ENCODE peak calls at places on chromosome 15, in six cellular contexts. One of them, this sample, is unnamed.

GRCh38 chr15:20340331-20340811 is 201.2 kb downstream of the GOLGA6L6 start:
- DNase-seq in H9: peak; percentile 74
- DNase-seq in neuronal stem cell: no peak
- DNase-seq in IMR-90: peak; percentile 18
- DNase-seq in mesenchymal stem cell: no peak
- DNase-seq in H1: no peak
- DNase-seq in this sample: no peak

GRCh38 chr15:65083262-65083701 is 6.7 kb downstream of the KBTBD13 start:
- DNase-seq in H9: peak; percentile 61
- DNase-seq in neuronal stem cell: peak; percentile 84
- DNase-seq in IMR-90: peak; percentile 74
- DNase-seq in mesenchymal stem cell: peak; percentile 70
- DNase-seq in H1: no peak
- DNase-seq in this sample: peak; percentile 87

GRCh38 chr15:41811432-41812195 is 16.3 kb upstream of the JMJD7 start:
- DNase-seq in H9: peak; percentile 81
- DNase-seq in neuronal stem cell: peak; percentile 64
- DNase-seq in IMR-90: peak; percentile 81
- DNase-seq in mesenchymal stem cell: peak; percentile 85
- DNase-seq in H1: peak; percentile 91
- DNase-seq in this sample: peak; percentile 84

GRCh38 chr15:61016087-61016486 is 213.0 kb downstream of the RORA start:
- DNase-seq in H9: no peak
- DNase-seq in neuronal stem cell: no peak
- DNase-seq in IMR-90: no peak
- DNase-seq in mesenchymal stem cell: no peak
- DNase-seq in H1: no peak
- DNase-seq in this sample: no peak

GRCh38 chr15:29621626-29622025 is 200.6 kb downstream of the TJP1 start:
- DNase-seq in H9: no peak
- DNase-seq in neuronal stem cell: no peak
- DNase-seq in IMR-90: no peak
- DNase-seq in mesenchymal stem cell: no peak
- DNase-seq in H1: no peak
- DNase-seq in this sample: no peak

GRCh38 chr15:38682363-38682762 is 117.7 kb upstream of the RASGRP1 start:
- DNase-seq in H9: no peak
- DNase-seq in neuronal stem cell: no peak
- DNase-seq in IMR-90: no peak
- DNase-seq in mesenchymal stem cell: no peak
- DNase-seq in H1: no peak
- DNase-seq in this sample: no peak

GRCh38 chr15:39406485-39406884 is 174.4 kb upstream of the THBS1 start:
- DNase-seq in H9: no peak
- DNase-seq in neuronal stem cell: no peak
- DNase-seq in IMR-90: no peak
- DNase-seq in mesenchymal stem cell: no peak
- DNase-seq in H1: no peak
- DNase-seq in this sample: no peak

GRCh38 chr15:99413955-99414754 is 151.6 kb upstream of the MEF2A start:
- DNase-seq in H9: no peak
- DNase-seq in neuronal stem cell: no peak
- DNase-seq in IMR-90: no peak
- DNase-seq in mesenchymal stem cell: no peak
- DNase-seq in H1: peak; percentile 31
- DNase-seq in this sample: no peak

GRCh38 chr15:79678032-79678701 is 218.6 kb downstream of the MTHFS start:
- DNase-seq in H9: no peak
- DNase-seq in neuronal stem cell: no peak
- DNase-seq in IMR-90: no peak
- DNase-seq in mesenchymal stem cell: no peak
- DNase-seq in H1: no peak
- DNase-seq in this sample: no peak

GRCh38 chr15:39115379-39116057 is 465.4 kb upstream of the THBS1 start:
- DNase-seq in H9: no peak
- DNase-seq in neuronal stem cell: no peak
- DNase-seq in IMR-90: no peak
- DNase-seq in mesenchymal stem cell: peak; percentile 28
- DNase-seq in H1: no peak
- DNase-seq in this sample: no peak

GRCh38 chr15:87209891-87210649 is 1046.5 kb downstream of the NTRK3 start:
- DNase-seq in H9: no peak
- DNase-seq in neuronal stem cell: no peak
- DNase-seq in IMR-90: no peak
- DNase-seq in mesenchymal stem cell: no peak
- DNase-seq in H1: no peak
- DNase-seq in this sample: no peak

GRCh38 chr15:78446551-78446950 is 8.5 kb downstream of the IREB2 start:
- DNase-seq in H9: no peak
- DNase-seq in neuronal stem cell: no peak
- DNase-seq in IMR-90: no peak
- DNase-seq in mesenchymal stem cell: no peak
- DNase-seq in H1: no peak
- DNase-seq in this sample: no peak

GRCh38 chr15:87939838-87940457 is 316.6 kb downstream of the NTRK3 start:
- DNase-seq in H9: no peak
- DNase-seq in neuronal stem cell: no peak
- DNase-seq in IMR-90: no peak
- DNase-seq in mesenchymal stem cell: no peak
- DNase-seq in H1: no peak
- DNase-seq in this sample: no peak

GRCh38 chr15:78241017-78241416 is 6.7 kb upstream of the ACSBG1 start:
- DNase-seq in H9: peak; percentile 93
- DNase-seq in neuronal stem cell: peak; percentile 67
- DNase-seq in IMR-90: peak; percentile 59
- DNase-seq in mesenchymal stem cell: peak; percentile 71
- DNase-seq in H1: peak; percentile 97
- DNase-seq in this sample: peak; percentile 87

GRCh38 chr15:72800819-72801481 is 17.4 kb upstream of the ADPGK start:
- DNase-seq in H9: no peak
- DNase-seq in neuronal stem cell: no peak
- DNase-seq in IMR-90: peak; percentile 65
- DNase-seq in mesenchymal stem cell: peak; percentile 71
- DNase-seq in H1: no peak
- DNase-seq in this sample: peak; percentile 75

GRCh38 chr15:67331676-67332075 is 77.1 kb downstream of the IQCH start:
- DNase-seq in H9: no peak
- DNase-seq in neuronal stem cell: no peak
- DNase-seq in IMR-90: peak; percentile 7
- DNase-seq in mesenchymal stem cell: no peak
- DNase-seq in H1: no peak
- DNase-seq in this sample: no peak

GRCh38 chr15:38090223-38090622 is 155.8 kb downstream of the TMCO5A start:
- DNase-seq in H9: no peak
- DNase-seq in neuronal stem cell: no peak
- DNase-seq in IMR-90: no peak
- DNase-seq in mesenchymal stem cell: no peak
- DNase-seq in H1: no peak
- DNase-seq in this sample: no peak

GRCh38 chr15:27086146-27086545 is 115.2 kb downstream of the GABRG3 start:
- DNase-seq in H9: no peak
- DNase-seq in neuronal stem cell: no peak
- DNase-seq in IMR-90: no peak
- DNase-seq in mesenchymal stem cell: no peak
- DNase-seq in H1: no peak
- DNase-seq in this sample: peak; percentile 16

GRCh38 chr15:93708721-93709120 is 522.6 kb upstream of the MCTP2 start:
- DNase-seq in H9: no peak
- DNase-seq in neuronal stem cell: no peak
- DNase-seq in IMR-90: no peak
- DNase-seq in mesenchymal stem cell: no peak
- DNase-seq in H1: no peak
- DNase-seq in this sample: no peak

GRCh38 chr15:33201376-33202189 is 7.1 kb upstream of the FMN1 start:
- DNase-seq in H9: peak; percentile 90
- DNase-seq in neuronal stem cell: peak; percentile 65
- DNase-seq in IMR-90: peak; percentile 20
- DNase-seq in mesenchymal stem cell: peak; percentile 46
- DNase-seq in H1: peak; percentile 53
- DNase-seq in this sample: peak; percentile 98

GRCh38 chr15:62344806-62345539 is 179.9 kb upstream of the C2CD4B start:
- DNase-seq in H9: peak; percentile 87
- DNase-seq in neuronal stem cell: peak; percentile 68
- DNase-seq in IMR-90: peak; percentile 58
- DNase-seq in mesenchymal stem cell: peak; percentile 67
- DNase-seq in H1: peak; percentile 75
- DNase-seq in this sample: peak; percentile 96

GRCh38 chr15:38895326-38896282 is 331.0 kb upstream of the RASGRP1 start:
- DNase-seq in H9: no peak
- DNase-seq in neuronal stem cell: no peak
- DNase-seq in IMR-90: peak; percentile 89
- DNase-seq in mesenchymal stem cell: peak; percentile 71
- DNase-seq in H1: no peak
- DNase-seq in this sample: no peak

GRCh38 chr15:63236272-63236671 is 41.1 kb upstream of the APH1B start:
- DNase-seq in H9: no peak
- DNase-seq in neuronal stem cell: no peak
- DNase-seq in IMR-90: peak; percentile 92
- DNase-seq in mesenchymal stem cell: no peak
- DNase-seq in H1: no peak
- DNase-seq in this sample: no peak

GRCh38 chr15:38525489-38525888 is 39.1 kb downstream of the RASGRP1 start:
- DNase-seq in H9: no peak
- DNase-seq in neuronal stem cell: no peak
- DNase-seq in IMR-90: no peak
- DNase-seq in mesenchymal stem cell: no peak
- DNase-seq in H1: no peak
- DNase-seq in this sample: no peak

GRCh38 chr15:73127302-73127936 is 75.2 kb downstream of the NEO1 start:
- DNase-seq in H9: peak; percentile 50
- DNase-seq in neuronal stem cell: peak; percentile 26
- DNase-seq in IMR-90: peak; percentile 30
- DNase-seq in mesenchymal stem cell: peak; percentile 58
- DNase-seq in H1: peak; percentile 55
- DNase-seq in this sample: peak; percentile 73

GRCh38 chr15:58793862-58794261 is 22.8 kb downstream of the MINDY2 start:
- DNase-seq in H9: no peak
- DNase-seq in neuronal stem cell: no peak
- DNase-seq in IMR-90: no peak
- DNase-seq in mesenchymal stem cell: no peak
- DNase-seq in H1: no peak
- DNase-seq in this sample: peak; percentile 57

DNA sequence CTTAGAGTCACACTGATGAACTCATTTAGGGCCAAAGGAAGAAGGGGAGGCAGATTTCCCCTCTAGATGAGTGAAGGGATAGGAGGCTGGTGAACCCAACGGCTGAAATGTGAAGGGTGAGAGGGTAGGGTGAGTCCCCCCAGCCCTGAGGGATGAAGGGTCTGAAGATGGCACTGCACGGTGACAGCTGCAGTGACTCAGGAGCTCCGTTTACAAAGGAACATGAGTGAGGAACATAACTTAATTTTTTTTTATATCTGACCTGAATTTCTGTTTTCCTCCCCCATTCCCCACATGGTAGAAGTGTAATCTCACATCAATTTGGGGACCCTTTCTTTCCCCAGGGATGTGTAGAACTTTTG is 14.0 kb downstream of the SNX33 start:
- DNase-seq in H9: no peak
- DNase-seq in neuronal stem cell: no peak
- DNase-seq in IMR-90: no peak
- DNase-seq in mesenchymal stem cell: no peak
- DNase-seq in H1: no peak
- DNase-seq in this sample: no peak
- H2AK5ac ChIP-seq in H9: no peak overlapping the region
- H2AK5ac ChIP-seq in neuronal stem cell: no peak overlapping the region
- H2AK5ac ChIP-seq in IMR-90: peak overlapping the region; percentile 96
- H2AK5ac ChIP-seq in mesenchymal stem cell: peak overlapping the region; percentile 70
- H2AK5ac ChIP-seq in H1: no peak overlapping the region
- H2AK5ac ChIP-seq in this sample: no peak overlapping the region

DNA sequence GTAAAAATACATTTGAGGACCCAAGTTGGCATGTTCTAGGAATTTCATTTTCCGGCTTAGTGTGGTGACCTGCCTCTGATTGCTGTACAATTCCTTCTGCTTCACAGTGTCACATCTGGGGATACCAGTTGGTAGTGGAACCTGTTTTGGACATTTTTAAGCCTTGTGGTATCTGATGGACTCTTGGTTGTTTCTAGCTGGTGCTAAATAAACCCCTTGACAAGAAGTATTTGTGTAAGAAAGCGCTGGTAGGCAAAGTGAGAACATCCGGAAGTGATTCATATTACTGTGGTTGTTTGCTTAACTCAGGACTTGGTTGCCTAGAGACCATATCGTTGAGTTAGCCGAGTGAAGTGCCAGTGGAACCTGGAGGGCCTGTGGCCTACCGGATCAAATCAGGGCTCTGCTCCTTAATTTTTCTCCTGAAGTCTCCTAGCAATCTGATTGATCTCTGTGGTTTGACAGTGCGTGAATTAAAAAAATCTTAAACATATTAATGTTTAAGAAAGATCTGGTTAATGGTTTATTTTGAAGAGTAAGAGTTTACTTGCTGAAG is 12.8 kb downstream of the IQGAP1 start:
- DNase-seq in H9: peak; percentile 79
- DNase-seq in neuronal stem cell: peak; percentile 26
- DNase-seq in IMR-90: peak; percentile 96
- DNase-seq in mesenchymal stem cell: peak; percentile 99
- DNase-seq in H1: no peak
- DNase-seq in this sample: peak; percentile 99
- H2BK5ac ChIP-seq in H9: no peak overlapping the region
- H2BK5ac ChIP-seq in neuronal stem cell: no peak overlapping the region
- H2BK5ac ChIP-seq in IMR-90: peak overlapping the region; percentile 75
- H2BK5ac ChIP-seq in mesenchymal stem cell: peak overlapping the region; percentile 66
- H2BK5ac ChIP-seq in H1: peak overlapping the region; percentile 62
- H2BK5ac ChIP-seq in this sample: no peak overlapping the region

GRCh38 chr15:100968043-100968966 is 49.1 kb downstream of the LRRK1 start:
- DNase-seq in H9: no peak
- DNase-seq in neuronal stem cell: no peak
- DNase-seq in IMR-90: peak; percentile 81
- DNase-seq in mesenchymal stem cell: peak; percentile 32
- DNase-seq in H1: no peak
- DNase-seq in this sample: no peak
- H2BK15ac ChIP-seq in H9: no peak overlapping the region
- H2BK15ac ChIP-seq in neuronal stem cell: no peak overlapping the region
- H2BK15ac ChIP-seq in IMR-90: peak overlapping the region; percentile 45
- H2BK15ac ChIP-seq in mesenchymal stem cell: no peak overlapping the region
- H2BK15ac ChIP-seq in H1: no peak overlapping the region
- H2BK15ac ChIP-seq in this sample: no peak overlapping the region

GRCh38 chr15:76340802-76341365 is 4.3 kb downstream of the ISL2 start:
- DNase-seq in H9: peak; percentile 40
- DNase-seq in neuronal stem cell: no peak
- DNase-seq in IMR-90: no peak
- DNase-seq in mesenchymal stem cell: no peak
- DNase-seq in H1: peak; percentile 78
- DNase-seq in this sample: peak; percentile 75
- H2AK5ac ChIP-seq in H9: no peak overlapping the region
- H2AK5ac ChIP-seq in neuronal stem cell: peak overlapping the region; percentile 51
- H2AK5ac ChIP-seq in IMR-90: no peak overlapping the region
- H2AK5ac ChIP-seq in mesenchymal stem cell: no peak overlapping the region
- H2AK5ac ChIP-seq in H1: no peak overlapping the region
- H2AK5ac ChIP-seq in this sample: no peak overlapping the region

DNA sequence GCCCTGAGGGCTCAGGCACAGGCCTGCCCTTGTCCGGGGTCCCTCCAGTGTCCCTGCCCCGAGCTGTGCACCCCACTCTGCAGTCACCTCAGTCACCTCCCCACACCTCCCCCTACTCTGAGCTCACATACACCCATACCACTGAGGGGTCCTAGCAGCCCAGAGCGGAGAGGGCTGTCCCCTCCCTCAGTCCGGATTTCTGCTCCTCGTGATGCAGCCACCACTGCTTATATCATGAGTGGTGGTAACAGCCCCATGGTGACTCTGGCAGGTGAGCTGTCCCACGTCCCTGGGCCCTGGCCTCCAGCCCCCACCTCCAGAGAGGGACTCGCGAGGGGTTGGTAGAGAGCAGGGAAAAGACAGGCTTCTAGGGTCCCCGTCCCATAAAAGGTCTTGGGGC is 8.0 kb downstream of the CSPG4 start:
- DNase-seq in H9: no peak
- DNase-seq in neuronal stem cell: no peak
- DNase-seq in IMR-90: no peak
- DNase-seq in mesenchymal stem cell: no peak
- DNase-seq in H1: no peak
- DNase-seq in this sample: no peak
- H2BK5ac ChIP-seq in H9: no peak overlapping the region
- H2BK5ac ChIP-seq in neuronal stem cell: no peak overlapping the region
- H2BK5ac ChIP-seq in IMR-90: peak overlapping the region; percentile 37
- H2BK5ac ChIP-seq in mesenchymal stem cell: no peak overlapping the region
- H2BK5ac ChIP-seq in H1: no peak overlapping the region
- H2BK5ac ChIP-seq in this sample: no peak overlapping the region